ENCODE peak calls at places on chromosomes 11 and 22, in four cellular contexts. One of them, this sample, is unnamed.
A peak's percentile ranks its signal among the peaks of the same experiment; 100 is the strongest.

GRCh38 chr22:45225732-45226560 is 14.7 kb downstream of the KIAA0930 start:
- DNase-seq in prostate gland: peak; percentile 72
- DNase-seq in K562: no peak
- DNase-seq in stomach: no peak
- DNase-seq in this sample: no peak

GRCh38 chr11:60946601-60947265 is 5.2 kb downstream of the SLC15A3 start:
- DNase-seq in prostate gland: no peak
- DNase-seq in stomach: no peak
- DNase-seq in K562: no peak
- DNase-seq in this sample: no peak

GRCh38 chr11:5597953-5598352 is 1.5 kb downstream of the TRIM6 start:
- DNase-seq in prostate gland: no peak
- DNase-seq in K562: no peak
- DNase-seq in stomach: no peak
- DNase-seq in this sample: no peak

GRCh38 chr22:21632237-21632895 is at the start of gene CCDC116:
- DNase-seq in prostate gland: no peak
- DNase-seq in K562: peak; percentile 100
- DNase-seq in stomach: peak; percentile 33
- DNase-seq in this sample: no peak

GRCh38 chr11:68436985-68437926 is 23.3 kb upstream of the PPP6R3 start:
- DNase-seq in prostate gland: no peak
- DNase-seq in K562: peak; percentile 70
- DNase-seq in stomach: no peak
- DNase-seq in this sample: no peak

GRCh38 chr22:49271369-49271727 is 556.3 kb downstream of the BRD1 start:
- DNase-seq in prostate gland: no peak
- DNase-seq in stomach: peak; percentile 2
- DNase-seq in K562: no peak
- DNase-seq in this sample: no peak

GRCh38 chr11:57248780-57249383 is 11.8 kb upstream of the APLNR start:
- DNase-seq in K562: peak; percentile 85
- DNase-seq in prostate gland: peak; percentile 24
- DNase-seq in stomach: peak; percentile 46
- DNase-seq in this sample: no peak

GRCh38 chr22:20062766-20063083 is 17.3 kb upstream of the DGCR8 start:
- DNase-seq in stomach: no peak
- DNase-seq in K562: peak; percentile 52
- DNase-seq in prostate gland: no peak
- DNase-seq in this sample: no peak

GRCh38 chr22:46598224-46598623 is 22.0 kb upstream of the GRAMD4 start:
- DNase-seq in prostate gland: no peak
- DNase-seq in stomach: no peak
- DNase-seq in K562: no peak
- DNase-seq in this sample: no peak

GRCh38 chr11:10725114-10725906 is 25.7 kb upstream of the CTR9 start:
- DNase-seq in prostate gland: no peak
- DNase-seq in stomach: no peak
- DNase-seq in K562: peak; percentile 47
- DNase-seq in this sample: no peak

GRCh38 chr11:123457187-123457770 is 27.2 kb downstream of the GRAMD1B start:
- DNase-seq in K562: no peak
- DNase-seq in prostate gland: no peak
- DNase-seq in stomach: no peak
- DNase-seq in this sample: no peak

GRCh38 chr11:131672191-131672590 is 301.8 kb downstream of the NTM start:
- DNase-seq in prostate gland: no peak
- DNase-seq in K562: no peak
- DNase-seq in stomach: no peak
- DNase-seq in this sample: no peak

GRCh38 chr11:12220305-12220704 is 109.9 kb downstream of the MICAL2 start:
- DNase-seq in prostate gland: peak; percentile 73
- DNase-seq in stomach: peak; percentile 67
- DNase-seq in K562: no peak
- DNase-seq in this sample: no peak
- TF ChIP-seq POLR2AphosphoS5 in prostate gland: peak; percentile 31
- TF ChIP-seq POLR2AphosphoS5 in stomach: no peak
- TF ChIP-seq POLR2AphosphoS5 in K562: no peak
- TF ChIP-seq POLR2AphosphoS5 in this sample: no peak

DNA sequence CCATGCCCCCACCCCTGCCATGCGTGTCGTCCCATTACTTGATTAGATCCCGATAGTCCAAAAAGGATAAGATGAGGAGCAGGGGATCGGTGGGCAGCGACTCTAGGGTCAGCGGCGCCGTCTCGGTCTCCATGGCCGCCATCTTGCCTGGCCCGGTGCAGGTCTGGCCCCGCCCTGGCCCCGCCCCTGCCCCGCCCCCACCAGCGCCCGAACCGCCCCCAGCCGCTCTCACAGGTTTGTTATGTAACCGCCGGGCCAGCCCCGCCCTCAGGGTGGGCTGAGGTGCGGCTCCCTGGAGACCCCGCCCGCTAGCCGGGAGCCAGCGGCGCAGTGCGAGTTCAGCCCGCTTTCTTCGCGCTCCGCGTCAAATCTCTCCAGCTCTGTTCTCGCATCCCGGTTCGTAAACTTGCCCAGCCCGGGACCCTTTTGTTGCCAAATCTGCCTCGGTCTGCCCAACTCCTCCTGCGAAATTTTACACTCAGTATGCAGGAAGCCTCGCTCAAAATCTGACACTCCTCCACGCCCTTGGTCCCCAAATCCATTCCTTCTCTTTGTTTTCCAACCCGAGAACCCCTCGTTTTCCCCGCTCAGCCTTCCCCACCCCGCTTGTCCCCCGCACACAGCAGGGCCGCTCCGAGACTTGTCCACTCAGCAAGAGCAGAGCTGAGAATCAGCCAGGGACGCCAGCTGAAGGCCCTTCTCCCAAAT is at the start of gene FBXO3:
- DNase-seq in prostate gland: peak; percentile 88
- DNase-seq in K562: peak; percentile 90
- DNase-seq in stomach: peak; percentile 90
- DNase-seq in this sample: peak; percentile 86
- TF ChIP-seq POLR2A in prostate gland: no peak
- TF ChIP-seq POLR2A in K562: peak; percentile 73
- TF ChIP-seq POLR2A in stomach: no peak
- TF ChIP-seq POLR2A in this sample: peak; percentile 55

DNA sequence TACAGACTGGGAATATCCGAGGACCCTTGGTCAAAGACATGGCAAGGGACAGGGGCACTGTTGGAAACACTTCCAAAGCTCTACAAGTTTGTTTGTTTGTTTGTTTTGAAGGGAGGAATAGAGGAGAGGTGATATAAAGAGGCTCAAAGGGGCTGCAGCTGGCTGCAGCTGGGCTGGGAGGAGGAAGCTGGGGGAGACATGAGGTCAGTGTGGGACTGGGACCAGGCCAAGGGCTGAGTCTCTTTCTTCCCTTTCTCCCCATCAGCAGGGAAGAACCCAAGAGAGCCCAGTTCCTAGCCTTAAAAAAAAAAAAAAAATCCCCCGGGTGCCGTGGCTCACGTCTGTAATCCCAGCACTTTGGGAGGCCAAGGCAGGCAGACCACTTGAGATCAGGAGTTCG is 5.0 kb downstream of the RHOG start:
- DNase-seq in prostate gland: no peak
- DNase-seq in stomach: no peak
- DNase-seq in K562: no peak
- DNase-seq in this sample: no peak
- TF ChIP-seq POLR2AphosphoS5 in prostate gland: no peak
- TF ChIP-seq POLR2AphosphoS5 in stomach: no peak
- TF ChIP-seq POLR2AphosphoS5 in K562: no peak
- TF ChIP-seq POLR2AphosphoS5 in this sample: no peak

GRCh38 chr22:17777005-17777716 is 2.9 kb upstream of the BID start:
- DNase-seq in stomach: peak; percentile 55
- DNase-seq in K562: peak; percentile 46
- DNase-seq in prostate gland: no peak
- DNase-seq in this sample: peak; percentile 76
- TF ChIP-seq POLR2A in stomach: no peak
- TF ChIP-seq POLR2A in K562: peak; percentile 53
- TF ChIP-seq POLR2A in prostate gland: no peak
- TF ChIP-seq POLR2A in this sample: peak; percentile 92

DNA sequence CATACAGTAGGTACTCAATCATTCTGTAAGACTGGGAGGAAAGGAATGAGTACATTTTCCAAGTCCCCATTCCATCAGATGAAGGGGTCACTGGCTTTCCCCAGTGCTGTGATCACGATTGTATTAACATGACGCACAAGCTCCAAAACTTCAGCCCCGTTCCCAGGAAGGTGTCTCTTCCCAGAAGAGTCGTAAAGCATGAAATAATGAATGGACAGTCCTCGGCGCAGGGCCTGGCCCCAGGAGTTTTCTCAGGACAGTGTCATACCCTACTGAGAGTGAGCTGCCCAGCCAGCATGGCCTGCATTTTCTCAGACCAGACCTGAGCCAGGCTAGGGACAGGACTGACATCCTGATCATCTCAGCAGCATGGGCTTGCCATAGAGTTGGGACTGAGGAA is 80.7 kb downstream of the PARVA start:
- DNase-seq in K562: no peak
- DNase-seq in prostate gland: no peak
- DNase-seq in stomach: no peak
- DNase-seq in this sample: no peak
- TF ChIP-seq POLR2AphosphoS5 in K562: no peak
- TF ChIP-seq POLR2AphosphoS5 in prostate gland: no peak
- TF ChIP-seq POLR2AphosphoS5 in stomach: peak; percentile 55
- TF ChIP-seq POLR2AphosphoS5 in this sample: no peak

GRCh38 chr11:112786196-112786595 is 175.0 kb upstream of the NCAM1 start:
- DNase-seq in prostate gland: no peak
- DNase-seq in K562: no peak
- DNase-seq in stomach: no peak
- DNase-seq in this sample: no peak
- TF ChIP-seq POLR2A in prostate gland: no peak
- TF ChIP-seq POLR2A in K562: no peak
- TF ChIP-seq POLR2A in stomach: no peak
- TF ChIP-seq POLR2A in this sample: no peak

GRCh38 chr22:42649261-42650056 is at the start of gene CYB5R3:
- DNase-seq in K562: peak; percentile 74
- DNase-seq in prostate gland: peak; percentile 78
- DNase-seq in stomach: peak; percentile 86
- DNase-seq in this sample: peak; percentile 94
- TF ChIP-seq POLR2AphosphoS5 in K562: no peak
- TF ChIP-seq POLR2AphosphoS5 in prostate gland: peak; percentile 39
- TF ChIP-seq POLR2AphosphoS5 in stomach: peak; percentile 27
- TF ChIP-seq POLR2AphosphoS5 in this sample: no peak

DNA sequence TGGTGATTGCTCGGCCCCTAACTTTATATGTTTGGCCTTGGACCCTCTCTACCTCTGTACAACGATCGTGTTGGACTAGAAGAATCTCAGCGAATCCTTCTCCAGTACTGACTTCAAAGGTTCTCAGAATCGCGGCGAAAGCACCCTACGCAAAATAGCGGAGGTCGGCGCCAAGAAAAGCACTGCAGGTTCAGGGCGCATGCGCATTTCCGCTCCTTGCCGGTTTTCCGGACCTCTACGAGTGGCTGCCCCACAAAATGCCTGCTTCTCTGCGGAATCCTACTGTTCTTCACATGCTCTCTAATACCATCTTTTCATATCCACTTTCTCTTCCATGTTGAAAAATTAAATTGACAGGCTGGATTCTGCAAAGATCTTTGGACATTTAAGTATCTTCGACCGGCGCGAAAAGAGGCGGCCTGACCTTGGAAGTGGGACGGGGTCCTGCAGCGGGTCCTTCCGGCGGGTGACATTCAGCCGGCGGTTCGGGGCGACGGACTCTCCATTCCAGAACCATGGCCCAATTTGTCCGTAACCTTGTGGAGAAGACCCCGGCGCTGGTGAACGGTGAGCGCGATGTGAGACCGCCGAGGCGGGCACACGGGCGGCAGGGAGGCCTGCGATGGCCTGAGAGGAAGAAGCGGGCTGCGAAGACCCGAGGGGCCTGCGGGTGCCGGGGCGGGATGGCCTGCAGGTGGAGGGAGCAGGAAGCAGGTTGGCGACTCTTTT is at the start of gene ATP5MG:
- DNase-seq in K562: peak; percentile 94
- DNase-seq in prostate gland: peak; percentile 81
- DNase-seq in stomach: peak; percentile 91
- DNase-seq in this sample: peak; percentile 74
- TF ChIP-seq POLR2A in K562: peak; percentile 84
- TF ChIP-seq POLR2A in prostate gland: peak; percentile 5
- TF ChIP-seq POLR2A in stomach: no peak
- TF ChIP-seq POLR2A in this sample: peak; percentile 83

GRCh38 chr11:64970731-64971151 is 1.2 kb downstream of the MAJIN start:
- DNase-seq in prostate gland: no peak
- DNase-seq in K562: no peak
- DNase-seq in stomach: no peak
- DNase-seq in this sample: no peak
- TF ChIP-seq POLR2AphosphoS5 in prostate gland: no peak
- TF ChIP-seq POLR2AphosphoS5 in K562: no peak
- TF ChIP-seq POLR2AphosphoS5 in stomach: no peak
- TF ChIP-seq POLR2AphosphoS5 in this sample: no peak